ENCODE peak calls at places on chromosome 9, in nine cellular contexts. S is mucosa of descending colon, D is tibial nerve, P is HCT116, R is endodermal cell, W is IMR-90, G is lower lobe of right lung, X is A549, C is heart right ventricle. F is an unnamed sample. For H3K4me1, the result is how much of the 10 kb centered on the place peaks cover.

GRCh38 chr9:91659529-91660294 is 236.1 kb upstream of the NFIL3 start:
- DNase-seq in W (peak), G (no peak), S (no peak), R (peak), C (no peak), P (peak), D (no peak), X (peak), F (peak)

GRCh38 chr9:126295082-126295477 is 31.5 kb upstream of the MVB12B start:
- DNase-seq in X (no peak), G (no peak), S (no peak), D (no peak), P (no peak), R (no peak), C (no peak), W (no peak), F (no peak)

GRCh38 chr9:38621434-38622082 is 1.2 kb upstream of the ANKRD18A start:
- DNase-seq in C (no peak), R (peak), S (peak), X (no peak), W (no peak), G (peak), D (no peak), P (no peak), F (peak)

GRCh38 chr9:96031962-96032534 is 156.6 kb downstream of the ERCC6L2 start:
- DNase-seq in G (no peak), R (no peak), P (no peak), D (no peak), S (no peak), X (no peak), C (no peak), W (no peak), F (no peak)

GRCh38 chr9:31542384-31543055 is 841.9 kb upstream of the ACO1 start:
- DNase-seq in S (no peak), W (peak), X (no peak), D (no peak), G (no peak), C (no peak), R (peak), P (no peak), F (peak)

GRCh38 chr9:17978773-17979172 is 399.9 kb downstream of the SH3GL2 start:
- DNase-seq in W (no peak), C (no peak), R (no peak), P (no peak), D (no peak), S (no peak), X (no peak), G (no peak), F (no peak)

GRCh38 chr9:129481824-129482511 is 138.9 kb downstream of the C9orf50 start:
- DNase-seq in G (no peak), C (peak), D (no peak), W (no peak), X (no peak), S (peak), P (no peak), R (peak), F (peak)

GRCh38 chr9:136044207-136044970 is 50.7 kb downstream of the NACC2 start:
- DNase-seq in P (no peak), S (no peak), W (no peak), R (peak), D (no peak), X (no peak), G (no peak), C (no peak), F (no peak)

GRCh38 chr9:129879103-129879699 is 43.9 kb downstream of the USP20 start:
- DNase-seq in D (no peak), P (no peak), C (no peak), S (peak), X (no peak), W (no peak), G (no peak), R (no peak), F (no peak)

GRCh38 chr9:125525846-125526619 is 181.0 kb downstream of the MAPKAP1 start:
- DNase-seq in P (no peak), X (no peak), D (no peak), C (peak), S (no peak), R (peak), G (no peak), W (peak), F (no peak)

GRCh38 chr9:92406506-92406905 is 2.1 kb upstream of the OGN start:
- DNase-seq in R (no peak), G (no peak), W (no peak), X (no peak), C (peak), P (no peak), D (no peak), S (no peak), F (no peak)

GRCh38 chr9:105444130-105444529 is 3.7 kb upstream of the FSD1L start:
- DNase-seq in R (no peak), X (no peak), P (no peak), G (no peak), W (peak), C (no peak), D (no peak), S (no peak), F (no peak)

GRCh38 chr9:105447386-105447813 is 434 bp upstream of the FSD1L start:
- DNase-seq in X (no peak), W (no peak), S (no peak), D (no peak), G (no peak), P (no peak), R (no peak), C (peak), F (no peak)

GRCh38 chr9:105443121-105443520 is 4.7 kb upstream of the FSD1L start:
- DNase-seq in X (no peak), S (no peak), R (no peak), W (no peak), D (no peak), C (no peak), G (no peak), P (no peak), F (no peak)

GRCh38 chr9:105447814-105448812 is at the start of gene FSD1L:
- DNase-seq in W (peak), G (peak), D (peak), R (peak), S (peak), P (peak), C (peak), X (peak), F (peak)

GRCh38 chr9:105445203-105445881 is 2.5 kb upstream of the FSD1L start:
- DNase-seq in C (peak), S (no peak), P (no peak), D (peak), X (no peak), R (no peak), G (no peak), W (peak), F (no peak)
- H3K4me3 ChIP-seq in C (no peak), S (no peak), P (no peak), D (no peak), X (no peak), R (no peak), G (no peak), W (no peak), F (no peak)

GRCh38 chr9:76413658-76414057 is 19.4 kb upstream of the RFK start:
- DNase-seq in S (no peak), C (no peak), X (no peak), P (no peak), W (no peak), G (no peak), R (no peak), D (no peak), F (no peak)
- TF ChIP-seq CTCF in S (no peak), C (no peak), X (no peak), P (no peak), W (no peak), G (no peak), R (no peak), D (no peak), F (no peak)

DNA sequence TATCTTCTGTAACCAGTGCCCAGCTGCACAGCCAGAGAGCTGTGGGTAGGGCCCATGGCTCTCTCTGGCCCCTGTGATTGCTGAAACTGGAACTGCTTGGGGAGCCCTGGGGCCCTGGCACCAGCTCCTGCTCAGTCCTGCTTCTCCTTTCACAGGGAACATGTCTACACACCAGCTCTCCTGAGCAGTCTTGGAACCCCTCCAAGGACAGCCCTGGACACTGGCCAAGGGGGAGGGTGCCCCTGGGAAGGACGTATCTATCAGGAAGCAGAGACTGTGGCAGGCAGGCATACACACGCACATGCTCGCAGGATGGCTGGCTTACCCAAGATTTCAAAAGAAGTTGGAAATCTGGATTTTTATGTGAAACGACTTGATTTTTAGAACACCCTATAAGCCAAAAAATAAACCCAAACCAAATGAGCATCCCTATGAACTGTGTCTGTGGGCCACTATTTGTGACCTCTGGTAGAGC is 8.8 kb upstream of the TRAF1 start:
- DNase-seq in X (peak), G (peak), W (peak), S (peak), P (no peak), C (peak), R (peak), D (peak), F (no peak)
- H3K4me1 ChIP-seq in X (under half), G (half or more), W (under half), S (under half), P (under half), C (half or more), R (under half), D (half or more), F (under half)

GRCh38 chr9:22452415-22453010 is 5.9 kb downstream of the DMRTA1 start:
- DNase-seq in G (peak), P (peak), X (peak), R (peak), C (no peak), S (no peak), W (peak), D (peak), F (peak)

GRCh38 chr9:22446950-22447606 is 454 bp downstream of the DMRTA1 start:
- DNase-seq in D (no peak), S (peak), R (peak), G (peak), C (peak), P (no peak), W (peak), X (peak), F (peak)

GRCh38 chr9:22446589-22446949 is at the start of gene DMRTA1:
- DNase-seq in D (peak), R (peak), X (peak), G (peak), C (peak), S (peak), W (peak), P (no peak), F (peak)

GRCh38 chr9:22447607-22448305 is 1.1 kb downstream of the DMRTA1 start:
- DNase-seq in P (no peak), G (no peak), W (no peak), D (no peak), C (no peak), R (peak), X (no peak), S (no peak), F (no peak)
- H3K4me3 ChIP-seq in P (no peak), G (peak), W (peak), D (peak), C (peak), R (peak), X (peak), S (peak), F (peak)

F was measured in Caco-2.